ENCODE peak calls at places on chromosomes 6 and 20, in ten cellular contexts. S, J, Q, H, F, V, G, M, P and E are unnamed samples.

GRCh38 chr6:26183581-26184408 is 96.6 kb downstream of the HFE start:
- DNase-seq in S (peak), J (peak), Q (no peak), H (peak), F (peak), V (no peak), G (no peak), M (peak), P (peak), E (no peak)

GRCh38 chr6:151387581-151387980 is 3.8 kb downstream of the ZBTB2 start:
- DNase-seq in S (no peak), J (peak), Q (no peak), H (no peak), F (peak), V (no peak), G (no peak), M (no peak), P (peak), E (no peak)

GRCh38 chr6:90508753-90509152 is 78.1 kb downstream of the MAP3K7 start:
- DNase-seq in S (no peak), J (no peak), Q (no peak), H (peak), F (no peak), V (no peak), G (no peak), M (peak), P (no peak), E (no peak)

GRCh38 chr6:157017861-157018260 is 240.7 kb downstream of the ARID1B start:
- DNase-seq in S (no peak), J (peak), Q (peak), H (no peak), F (no peak), V (no peak), G (no peak), M (no peak), P (no peak), E (no peak)

GRCh38 chr6:11224252-11224965 is 8.1 kb downstream of the NEDD9 start:
- DNase-seq in S (no peak), J (peak), Q (peak), H (no peak), F (peak), V (no peak), G (no peak), M (no peak), P (peak), E (no peak)

GRCh38 chr6:3872370-3872854 is 23.2 kb downstream of the FAM50B start:
- DNase-seq in S (peak), J (no peak), Q (no peak), H (no peak), F (no peak), V (no peak), G (no peak), M (no peak), P (no peak), E (no peak)

GRCh38 chr6:28345201-28345600 is 4.5 kb upstream of the ZKSCAN3 start:
- DNase-seq in S (no peak), J (no peak), Q (no peak), H (no peak), F (no peak), V (no peak), G (no peak), M (no peak), P (no peak), E (no peak)

GRCh38 chr6:3412779-3413500 is 43.9 kb downstream of the SLC22A23 start:
- DNase-seq in S (no peak), J (no peak), Q (no peak), H (no peak), F (no peak), V (no peak), G (no peak), M (no peak), P (no peak), E (no peak)

GRCh38 chr6:73696990-73697651 is 1.1 kb downstream of the CD109 start:
- DNase-seq in S (no peak), J (peak), Q (peak), H (no peak), F (no peak), V (no peak), G (no peak), M (peak), P (no peak), E (no peak)

GRCh38 chr20:60009826-60010616 is 51.8 kb downstream of the CDH26 start:
- DNase-seq in S (no peak), J (peak), Q (peak), H (no peak), F (no peak), V (no peak), G (no peak), M (peak), P (no peak), E (peak)

GRCh38 chr6:119986934-119987549 is 637.5 kb upstream of the MAN1A1 start:
- DNase-seq in S (no peak), J (no peak), Q (no peak), H (no peak), F (no peak), V (no peak), G (peak), M (peak), P (no peak), E (no peak)

GRCh38 chr6:36209606-36210005 is 13.1 kb downstream of the BRPF3 start:
- DNase-seq in S (no peak), J (no peak), Q (no peak), H (no peak), F (no peak), V (no peak), G (no peak), M (no peak), P (no peak), E (no peak)

GRCh38 chr20:10656270-10656669 is 17.5 kb downstream of the JAG1 start:
- DNase-seq in S (no peak), J (no peak), Q (no peak), H (no peak), F (no peak), V (no peak), G (no peak), M (no peak), P (no peak), E (no peak)

GRCh38 chr20:42706762-42707161 is 482.9 kb downstream of the PTPRT start:
- DNase-seq in S (no peak), J (no peak), Q (no peak), H (no peak), F (no peak), V (no peak), G (no peak), M (no peak), P (no peak), E (no peak)

GRCh38 chr6:3844097-3844463 is 5.1 kb upstream of the FAM50B start:
- DNase-seq in S (no peak), J (peak), Q (peak), H (no peak), F (peak), V (no peak), G (no peak), M (no peak), P (peak), E (no peak)

GRCh38 chr20:8454137-8454712 is 322.2 kb downstream of the PLCB1 start:
- DNase-seq in S (peak), J (peak), Q (peak), H (no peak), F (peak), V (no peak), G (peak), M (peak), P (peak), E (no peak)

GRCh38 chr20:37345339-37346231 is at the start of gene SRC:
- DNase-seq in S (peak), J (peak), Q (peak), H (peak), F (peak), V (no peak), G (no peak), M (peak), P (peak), E (peak)

GRCh38 chr6:26045046-26045938 is 41.9 kb upstream of the HFE start:
- DNase-seq in S (no peak), J (peak), Q (peak), H (no peak), F (peak), V (no peak), G (no peak), M (no peak), P (peak), E (no peak)

GRCh38 chr20:5222919-5223634 is 93.7 kb downstream of the PROKR2 start:
- DNase-seq in S (peak), J (peak), Q (peak), H (peak), F (peak), V (peak), G (peak), M (peak), P (peak), E (peak)

DNA sequence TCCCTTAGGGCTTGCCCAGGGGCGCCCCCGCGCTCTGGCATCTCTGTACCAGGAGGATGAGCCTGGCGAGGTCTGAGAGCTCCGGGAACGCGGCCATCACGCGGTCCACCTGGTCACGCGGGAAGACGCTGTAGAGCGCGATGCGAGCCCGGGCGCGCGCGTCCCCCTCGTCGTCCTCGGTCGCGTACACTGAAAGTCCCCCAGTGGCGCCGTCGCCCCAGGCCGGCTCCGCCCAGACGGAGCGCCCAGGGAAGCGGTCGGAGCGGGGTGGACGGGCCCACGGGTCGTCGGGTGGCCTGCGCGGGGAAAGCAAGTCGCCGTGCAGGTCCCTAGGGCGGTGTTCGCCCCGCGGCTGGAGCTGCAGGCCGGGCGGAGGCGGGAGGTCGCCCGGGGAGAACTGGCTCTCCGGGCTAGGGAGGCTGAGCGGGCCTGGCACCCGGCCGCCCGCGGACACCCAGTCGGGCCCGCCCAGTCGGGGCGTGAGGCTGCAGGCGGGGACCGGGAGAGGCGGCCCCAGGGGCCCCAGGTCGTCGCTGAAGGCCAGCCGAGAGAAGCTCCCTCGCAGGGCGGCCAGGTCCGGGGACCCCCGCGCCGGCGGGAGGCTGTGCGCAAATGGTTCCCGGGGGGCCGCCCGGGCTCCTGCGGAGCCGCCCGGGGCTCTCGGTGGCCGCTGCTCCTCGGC is 34.0 kb downstream of the ZC3H12D start:
- DNase-seq in S (peak), J (peak), Q (no peak), H (peak), F (no peak), V (no peak), G (no peak), M (peak), P (peak), E (no peak)
- TF ChIP-seq EZH2 in S (no peak), J (no peak), Q (no peak), H (peak), F (peak), V (peak), G (no peak), M (no peak), P (no peak), E (no peak)

GRCh38 chr6:17971128-17972073 is 16.0 kb downstream of the KIF13A start:
- DNase-seq in S (no peak), J (peak), Q (peak), H (no peak), F (peak), V (no peak), G (peak), M (no peak), P (peak), E (no peak)
- H3K27ac ChIP-seq in S (no peak), J (peak), Q (peak), H (no peak), F (peak), V (peak), G (no peak), M (no peak), P (peak), E (peak)

GRCh38 chr6:160398674-160399271 is 50.6 kb downstream of the SLC22A3 start:
- DNase-seq in S (no peak), J (peak), Q (peak), H (no peak), F (peak), V (no peak), G (no peak), M (no peak), P (peak), E (no peak)

GRCh38 chr6:160394654-160395035 is 46.5 kb downstream of the SLC22A3 start:
- DNase-seq in S (no peak), J (no peak), Q (no peak), H (no peak), F (no peak), V (no peak), G (no peak), M (no peak), P (no peak), E (no peak)

GRCh38 chr6:160395187-160395586 is 47.0 kb downstream of the SLC22A3 start:
- DNase-seq in S (no peak), J (no peak), Q (no peak), H (no peak), F (no peak), V (no peak), G (no peak), M (no peak), P (no peak), E (no peak)

GRCh38 chr6:160400426-160400825 is 52.2 kb downstream of the SLC22A3 start:
- DNase-seq in S (no peak), J (no peak), Q (no peak), H (no peak), F (peak), V (no peak), G (no peak), M (no peak), P (peak), E (no peak)
- TF ChIP-seq EZH2 in S (no peak), J (no peak), Q (no peak), H (no peak), F (no peak), V (no peak), G (no peak), M (no peak), P (no peak), E (no peak)

GRCh38 chr6:17656092-17656491 is 50.6 kb downstream of the NUP153 start:
- DNase-seq in S (peak), J (peak), Q (no peak), H (no peak), F (no peak), V (no peak), G (no peak), M (no peak), P (no peak), E (no peak)

GRCh38 chr6:17648745-17649144 is 48.6 kb downstream of the FAM8A1 start:
- DNase-seq in S (no peak), J (no peak), Q (no peak), H (no peak), F (no peak), V (no peak), G (no peak), M (no peak), P (no peak), E (no peak)

GRCh38 chr6:17656644-17657043 is 50.1 kb downstream of the NUP153 start:
- DNase-seq in S (no peak), J (no peak), Q (no peak), H (no peak), F (peak), V (no peak), G (no peak), M (no peak), P (peak), E (no peak)

GRCh38 chr6:17650910-17651309 is 50.8 kb downstream of the FAM8A1 start:
- DNase-seq in S (no peak), J (no peak), Q (no peak), H (no peak), F (no peak), V (no peak), G (no peak), M (no peak), P (no peak), E (no peak)

GRCh38 chr6:17653198-17653881 is 53.2 kb downstream of the FAM8A1 start:
- DNase-seq in S (no peak), J (no peak), Q (no peak), H (no peak), F (peak), V (no peak), G (no peak), M (no peak), P (no peak), E (no peak)
- H3K27ac ChIP-seq in S (no peak), J (no peak), Q (no peak), H (no peak), F (no peak), V (no peak), G (no peak), M (no peak), P (no peak), E (no peak)

GRCh38 chr6:39724787-39725631 is at the start of gene KIF6:
- DNase-seq in S (peak), J (peak), Q (peak), H (peak), F (peak), V (peak), G (no peak), M (peak), P (peak), E (peak)

GRCh38 chr6:39731565-39731964 is 6.4 kb upstream of the KIF6 start:
- DNase-seq in S (peak), J (no peak), Q (no peak), H (no peak), F (no peak), V (no peak), G (no peak), M (peak), P (no peak), E (no peak)

GRCh38 chr6:39729945-39730344 is 4.7 kb upstream of the KIF6 start:
- DNase-seq in S (no peak), J (no peak), Q (no peak), H (no peak), F (no peak), V (no peak), G (no peak), M (no peak), P (no peak), E (no peak)

GRCh38 chr6:39725632-39725997 is 407 bp upstream of the KIF6 start:
- DNase-seq in S (no peak), J (no peak), Q (no peak), H (no peak), F (no peak), V (no peak), G (no peak), M (no peak), P (no peak), E (no peak)
- TF ChIP-seq EZH2 in S (no peak), J (no peak), Q (no peak), H (no peak), F (no peak), V (no peak), G (no peak), M (no peak), P (no peak), E (no peak)

DNA sequence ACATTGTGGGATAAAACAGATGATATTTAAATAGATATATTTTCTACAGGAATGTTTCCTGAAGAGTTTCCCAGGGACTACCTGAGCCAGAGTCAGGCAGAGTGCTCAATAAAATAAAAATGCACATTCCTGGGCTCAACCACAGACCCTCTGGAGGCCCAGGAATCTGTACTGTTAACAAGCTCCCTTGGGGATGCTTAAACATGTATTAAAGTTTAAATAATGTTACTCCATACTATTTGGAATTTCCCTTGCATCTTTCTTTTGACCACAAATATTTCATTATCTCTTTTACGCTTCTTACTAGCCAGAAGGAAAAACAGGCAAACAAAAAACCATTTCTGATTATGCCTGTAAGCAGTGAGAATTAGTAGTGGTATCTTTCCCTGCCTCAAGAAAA is 42.3 kb downstream of the GPR63 start:
- DNase-seq in S (no peak), J (peak), Q (no peak), H (no peak), F (peak), V (no peak), G (no peak), M (peak), P (peak), E (no peak)
- H3K27ac ChIP-seq in S (no peak), J (no peak), Q (no peak), H (no peak), F (no peak), V (no peak), G (no peak), M (no peak), P (no peak), E (no peak)

DNA sequence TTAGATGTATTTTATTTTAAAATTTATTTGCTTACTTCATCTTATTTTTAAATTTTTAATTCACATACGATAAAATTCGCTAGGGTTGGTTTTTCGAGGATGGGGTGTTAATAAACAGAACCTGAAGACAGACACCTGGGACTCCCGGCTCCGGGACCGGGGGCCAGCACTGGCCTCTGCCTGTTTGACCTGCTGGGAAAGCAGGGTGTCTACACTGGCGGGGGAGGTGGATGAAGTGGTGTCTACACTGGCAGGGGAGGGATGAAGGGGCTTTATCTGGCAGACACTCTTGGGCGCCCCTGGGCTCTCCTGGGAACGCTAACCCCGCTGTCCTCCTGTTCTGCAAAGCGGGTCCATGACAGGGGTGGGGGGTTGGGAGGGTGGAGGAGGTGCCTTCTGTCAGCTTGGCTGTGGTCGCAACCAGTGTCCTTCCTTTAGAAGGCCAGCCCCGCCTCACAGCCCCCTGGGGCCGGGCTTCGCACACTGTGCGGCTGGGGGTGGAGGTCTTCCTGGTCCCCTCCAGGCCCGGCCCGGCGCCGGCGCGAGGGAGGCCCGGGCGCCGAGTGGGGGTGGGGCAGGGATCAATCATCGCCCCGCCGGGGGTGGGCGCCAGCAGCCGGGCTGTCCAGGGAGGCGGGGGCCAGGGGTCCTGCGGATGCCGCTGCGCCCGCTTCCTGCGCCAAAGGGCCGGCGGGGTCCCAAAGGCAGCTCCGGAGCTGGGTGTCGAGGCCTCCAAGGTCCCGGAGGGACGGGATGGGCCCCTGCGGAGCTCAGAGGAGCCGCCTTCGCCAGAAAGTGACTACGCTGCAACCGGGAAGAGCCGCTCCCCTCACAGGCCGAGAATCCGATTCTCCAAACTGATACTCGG is 1.8 kb downstream of the GATA5 start:
- DNase-seq in S (no peak), J (no peak), Q (no peak), H (peak), F (no peak), V (no peak), G (no peak), M (peak), P (no peak), E (no peak)
- TF ChIP-seq EZH2 in S (peak), J (no peak), Q (no peak), H (no peak), F (peak), V (no peak), G (no peak), M (no peak), P (no peak), E (no peak)